ENCODE peak calls at places on chromosomes 12 and 14, in nine cellular contexts. K, V, A, P, Z, D, X, Y and L are unnamed samples.

GRCh38 chr12:67909681-67910080 is 79.6 kb upstream of the IFNG-AS1 start:
- DNase-seq in K (no peak), V (no peak), A (no peak), P (no peak), Z (no peak), D (no peak), X (no peak), Y (no peak), L (no peak)

GRCh38 chr14:89242871-89243270 is 174.2 kb downstream of the FOXN3 start:
- DNase-seq in K (no peak), V (no peak), A (no peak), P (no peak), Z (no peak), D (no peak), X (no peak), Y (no peak), L (no peak)

GRCh38 chr14:38481939-38482678 is 226.2 kb upstream of the CLEC14A start:
- DNase-seq in K (no peak), V (no peak), A (peak), P (no peak), Z (no peak), D (no peak), X (no peak), Y (no peak), L (no peak)

GRCh38 chr14:101922866-101923265 is 41.5 kb upstream of the DYNC1H1 start:
- DNase-seq in K (peak), V (peak), A (no peak), P (no peak), Z (no peak), D (no peak), X (peak), Y (no peak), L (no peak)

GRCh38 chr12:103846415-103846814 is 5.4 kb upstream of the NT5DC3 start:
- DNase-seq in K (no peak), V (no peak), A (no peak), P (no peak), Z (no peak), D (no peak), X (no peak), Y (no peak), L (no peak)

GRCh38 chr12:53817021-53817389 is 65.2 kb upstream of the CISTR start:
- DNase-seq in K (no peak), V (no peak), A (no peak), P (no peak), Z (no peak), D (no peak), X (no peak), Y (no peak), L (no peak)

GRCh38 chr12:54612216-54612750 is 22.4 kb downstream of the LACRT start:
- DNase-seq in K (no peak), V (no peak), A (no peak), P (no peak), Z (no peak), D (no peak), X (no peak), Y (no peak), L (no peak)

GRCh38 chr14:26808407-26808806 is 210.6 kb upstream of the NOVA1 start:
- DNase-seq in K (no peak), V (no peak), A (peak), P (no peak), Z (no peak), D (no peak), X (no peak), Y (no peak), L (no peak)

GRCh38 chr12:52087961-52088820 is 8.7 kb downstream of the SMIM41 start:
- DNase-seq in K (no peak), V (peak), A (no peak), P (no peak), Z (no peak), D (no peak), X (peak), Y (no peak), L (no peak)

GRCh38 chr14:102922490-102923200 is at the start of gene AMN:
- DNase-seq in K (no peak), V (peak), A (peak), P (peak), Z (no peak), D (peak), X (no peak), Y (no peak), L (no peak)

GRCh38 chr14:99266181-99267178 is 5.5 kb downstream of the BCL11B start:
- DNase-seq in K (peak), V (peak), A (peak), P (peak), Z (peak), D (peak), X (peak), Y (peak), L (no peak)

GRCh38 chr12:93163260-93164036 is 214.3 kb upstream of the NUDT4 start:
- DNase-seq in K (no peak), V (no peak), A (no peak), P (no peak), Z (peak), D (no peak), X (no peak), Y (no peak), L (no peak)
- H3K27ac ChIP-seq in K (no peak), V (no peak), A (no peak), P (peak), Z (no peak), D (no peak), X (no peak), Y (no peak), L (no peak)

DNA sequence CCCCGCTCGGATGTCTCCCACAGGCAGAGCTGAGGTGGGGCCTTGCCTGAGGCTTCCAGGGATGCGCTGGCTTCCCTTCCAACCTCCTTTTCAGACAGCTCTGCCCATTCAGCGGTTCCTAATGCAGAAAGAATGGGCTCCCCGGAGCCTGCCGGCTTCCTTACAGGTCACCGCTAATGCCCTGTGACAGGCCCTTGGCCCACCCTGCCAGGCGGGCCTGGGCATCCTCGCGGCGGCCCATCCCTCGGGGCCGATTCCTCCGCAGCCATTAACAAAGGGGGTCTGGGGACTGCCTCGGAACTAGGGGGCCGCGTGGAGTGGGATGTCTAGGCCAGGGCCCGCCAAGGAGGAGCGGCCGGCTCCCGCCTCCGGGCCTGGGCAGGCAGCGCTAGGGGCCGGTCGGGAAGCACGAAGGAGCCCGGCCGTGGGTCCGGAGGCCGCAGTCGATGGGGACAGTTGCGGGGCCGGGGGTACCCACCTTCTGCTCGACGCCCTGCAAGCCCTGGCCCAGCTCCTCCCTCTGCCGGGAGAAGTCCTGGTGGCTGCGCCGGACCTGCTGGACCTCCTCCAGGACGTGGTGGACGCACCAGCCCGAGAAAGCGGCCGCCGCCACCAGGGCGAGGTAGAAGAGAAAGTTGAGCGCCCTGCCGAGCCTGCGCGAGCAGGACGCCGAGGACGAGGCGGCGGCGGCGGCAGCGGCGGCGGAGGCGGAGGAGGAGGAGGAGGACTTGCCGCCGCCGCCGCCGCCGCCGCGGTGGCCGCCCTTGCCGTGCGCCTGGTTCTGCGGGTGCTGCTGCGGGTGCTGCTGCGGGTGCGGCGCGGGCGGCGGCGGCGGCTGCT is 709 bp downstream of the CKAP4 start:
- DNase-seq in K (peak), V (peak), A (peak), P (peak), Z (no peak), D (peak), X (no peak), Y (peak), L (no peak)
- TF ChIP-seq CTCF in K (no peak), V (no peak), A (no peak), P (peak), Z (peak), D (no peak), X (no peak), Y (no peak), L (no peak)

GRCh38 chr14:93268406-93268805 is 61.4 kb downstream of the UBR7 start:
- DNase-seq in K (no peak), V (no peak), A (no peak), P (no peak), Z (no peak), D (no peak), X (no peak), Y (no peak), L (no peak)

GRCh38 chr14:93266127-93266526 is 59.1 kb downstream of the UBR7 start:
- DNase-seq in K (no peak), V (no peak), A (no peak), P (no peak), Z (no peak), D (no peak), X (no peak), Y (no peak), L (no peak)

GRCh38 chr14:93271111-93271510 is 61.7 kb downstream of the BTBD7 start:
- DNase-seq in K (no peak), V (no peak), A (no peak), P (no peak), Z (no peak), D (no peak), X (no peak), Y (no peak), L (no peak)

GRCh38 chr14:93267149-93267711 is 60.2 kb downstream of the UBR7 start:
- DNase-seq in K (no peak), V (no peak), A (no peak), P (no peak), Z (no peak), D (no peak), X (no peak), Y (no peak), L (no peak)

DNA sequence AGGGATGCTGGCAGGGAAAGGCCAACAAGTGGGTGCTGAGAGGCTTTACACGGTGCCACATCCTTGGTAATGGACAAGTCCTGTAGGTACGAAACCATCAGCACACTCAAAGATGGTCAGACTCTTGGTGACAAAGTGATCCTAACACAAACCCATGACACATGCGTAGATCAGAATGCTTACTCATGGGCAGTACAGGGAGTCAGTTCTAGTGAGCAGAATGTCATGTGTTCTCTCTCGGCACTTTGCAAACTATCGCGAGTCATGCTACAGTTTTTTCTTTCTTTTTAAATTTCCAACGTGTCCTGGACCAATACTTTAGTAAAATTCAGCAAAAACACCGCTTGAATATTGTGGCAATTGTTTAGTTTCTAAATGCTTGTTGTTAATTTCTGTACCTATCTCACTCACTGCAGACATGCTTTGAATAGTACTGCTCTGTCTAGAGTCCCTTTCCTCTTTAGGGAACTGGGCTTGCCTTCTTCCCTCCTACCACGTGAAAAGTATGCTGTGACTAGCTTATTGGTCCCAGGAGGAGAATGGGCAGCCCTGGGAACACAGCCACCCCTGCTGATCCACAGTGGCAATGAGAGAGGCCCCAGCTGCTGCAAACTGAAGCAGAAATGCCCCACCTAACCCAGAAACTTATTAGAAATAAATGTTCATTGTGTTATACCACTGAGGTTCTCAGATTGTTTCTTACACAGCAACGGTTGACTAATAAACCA is 62.4 kb downstream of the UBR7 start:
- DNase-seq in K (no peak), V (no peak), A (peak), P (no peak), Z (peak), D (peak), X (peak), Y (no peak), L (no peak)
- H3K27ac ChIP-seq in K (no peak), V (no peak), A (no peak), P (no peak), Z (peak), D (peak), X (peak), Y (no peak), L (no peak)

DNA sequence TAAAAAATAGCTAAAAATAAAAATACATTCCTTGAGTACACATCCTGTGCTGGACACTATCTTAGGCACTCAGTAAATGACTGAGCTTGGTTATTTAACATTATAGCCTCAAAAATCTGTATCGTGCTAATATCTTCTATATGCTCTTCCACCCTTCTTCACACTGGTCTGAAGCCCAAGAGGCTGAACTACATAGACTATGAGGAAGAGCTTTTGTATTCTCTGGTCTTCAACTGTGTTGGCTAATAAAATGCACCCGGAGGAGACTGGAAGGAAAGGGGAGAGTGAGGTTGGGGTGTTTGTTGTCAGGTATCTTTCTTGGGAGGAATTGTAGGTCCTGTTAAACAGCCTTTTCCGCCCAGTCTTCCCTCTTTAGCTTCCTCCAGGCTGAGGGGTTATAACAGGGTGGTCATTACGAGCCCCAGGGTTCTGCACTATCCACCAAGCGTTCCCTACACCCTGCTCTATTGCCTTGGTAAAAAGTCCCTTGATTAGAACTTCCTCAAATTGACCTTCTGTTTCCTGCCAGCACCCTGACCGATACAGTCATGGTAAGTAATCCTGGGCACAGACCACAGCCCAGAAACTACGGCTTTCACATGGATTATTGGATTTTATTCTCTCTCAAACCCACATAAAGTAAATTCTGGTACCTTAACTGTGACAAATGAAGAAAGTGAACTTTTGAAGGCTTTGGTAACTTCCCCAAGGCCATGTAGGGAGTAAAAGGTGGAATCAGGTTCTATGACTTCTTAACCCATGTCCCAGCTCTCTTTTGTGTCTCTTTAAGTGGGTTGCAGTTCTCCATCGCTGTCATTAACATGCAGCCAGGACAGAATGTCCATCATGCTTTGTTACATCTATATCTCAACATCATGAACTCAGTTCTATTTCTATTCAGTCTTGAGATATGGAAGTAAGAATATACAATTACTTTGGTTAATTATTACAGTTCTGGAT is 71.3 kb downstream of the PTHLH start:
- DNase-seq in K (no peak), V (no peak), A (no peak), P (no peak), Z (no peak), D (no peak), X (no peak), Y (no peak), L (no peak)
- TF ChIP-seq CTCF in K (no peak), V (no peak), A (no peak), P (no peak), Z (no peak), D (no peak), X (no peak), Y (no peak), L (no peak)